ENCODE peak calls at places on chromosomes 5 and 9, in ten cellular contexts. G, H, P, Z, I, J, W, Q, X and S are unnamed samples.

GRCh38 chr5:38258319-38259061 is at the start of gene EGFLAM:
- DNase-seq in H (no peak), Z (no peak), X (peak), Q (peak), W (no peak), G (peak), P (no peak), J (peak), I (no peak), S (no peak)

GRCh38 chr9:113578877-113579269 is 115.3 kb downstream of the RGS3 start:
- DNase-seq in J (peak), I (peak), Z (peak), H (peak), W (peak), P (peak), X (no peak), G (peak), Q (no peak), S (peak)

GRCh38 chr5:93581738-93582414 is 857 bp upstream of the NR2F1-AS1 start:
- DNase-seq in W (no peak), I (no peak), G (peak), P (no peak), Z (no peak), X (no peak), H (no peak), Q (no peak), J (no peak), S (no peak)

GRCh38 chr9:69815313-69815712 is 5.3 kb upstream of the CFAP95 start:
- DNase-seq in H (no peak), Q (no peak), G (no peak), J (no peak), P (no peak), Z (no peak), W (no peak), I (no peak), X (no peak), S (no peak)

GRCh38 chr5:143679777-143680176 is 132.2 kb upstream of the HMHB1 start:
- DNase-seq in X (no peak), P (no peak), Z (no peak), Q (no peak), H (no peak), G (peak), J (no peak), W (no peak), I (no peak), S (no peak)

GRCh38 chr9:88852794-88853193 is 138.5 kb upstream of the S1PR3 start:
- DNase-seq in H (no peak), P (no peak), Z (no peak), X (no peak), W (no peak), I (no peak), J (no peak), Q (no peak), G (peak), S (no peak)

GRCh38 chr9:125066839-125067619 is 76.3 kb downstream of the SCAI start:
- DNase-seq in G (no peak), H (no peak), I (no peak), X (no peak), Z (no peak), W (no peak), P (no peak), Q (no peak), J (no peak), S (no peak)

GRCh38 chr9:134216449-134216951 is 52.1 kb upstream of the RNU6ATAC start:
- DNase-seq in W (peak), H (no peak), I (no peak), Z (no peak), P (no peak), X (no peak), G (no peak), Q (no peak), J (no peak), S (no peak)

GRCh38 chr5:122649080-122649479 is 125.8 kb upstream of the SNX2 start:
- DNase-seq in W (no peak), Z (no peak), J (no peak), G (peak), H (no peak), Q (no peak), I (no peak), P (no peak), X (no peak), S (no peak)

GRCh38 chr5:96177303-96177869 is 215.7 kb upstream of the ELL2 start:
- DNase-seq in P (no peak), I (no peak), W (no peak), Z (no peak), Q (no peak), J (no peak), X (no peak), G (peak), H (no peak), S (no peak)

GRCh38 chr5:44774279-44774880 is 34.4 kb upstream of the MRPS30 start:
- DNase-seq in I (no peak), J (no peak), Z (no peak), H (no peak), P (peak), X (no peak), W (no peak), Q (peak), G (no peak), S (peak)

GRCh38 chr5:72649449-72649848 is 142.2 kb upstream of the ZNF366 start:
- DNase-seq in Z (no peak), I (no peak), H (no peak), J (peak), G (peak), P (no peak), X (no peak), W (no peak), Q (no peak), S (no peak)

GRCh38 chr5:98593418-98593817 is 180.0 kb upstream of the RGMB start:
- DNase-seq in Q (no peak), G (no peak), W (no peak), J (no peak), I (no peak), X (no peak), Z (no peak), P (no peak), H (no peak), S (no peak)

GRCh38 chr5:149062371-149063016 is 368 bp downstream of the SH3TC2 start:
- DNase-seq in Z (peak), G (peak), J (no peak), H (no peak), P (no peak), X (no peak), I (no peak), W (no peak), Q (no peak), S (no peak)

GRCh38 chr9:4678679-4679267 is 596 bp upstream of the CDC37L1 start:
- DNase-seq in H (peak), G (peak), Q (no peak), Z (no peak), I (no peak), W (no peak), X (no peak), P (no peak), J (no peak), S (no peak)

GRCh38 chr5:71955718-71956117 is 151.6 kb upstream of the MAP1B start:
- DNase-seq in H (no peak), I (no peak), X (no peak), J (no peak), G (no peak), P (no peak), Q (no peak), Z (no peak), W (no peak), S (no peak)

GRCh38 chr9:89844535-89844934 is 239.7 kb downstream of the GADD45G start:
- DNase-seq in Q (no peak), Z (no peak), X (no peak), H (no peak), G (no peak), I (no peak), W (peak), P (no peak), J (no peak), S (no peak)

GRCh38 chr9:123669355-123669754 is 260.6 kb downstream of the DENND1A start:
- DNase-seq in H (no peak), G (no peak), W (no peak), J (no peak), Z (no peak), X (no peak), Q (no peak), P (no peak), I (no peak), S (no peak)

GRCh38 chr5:58887721-58888409 is 305.0 kb downstream of the RAB3C start:
- DNase-seq in W (no peak), J (no peak), P (no peak), H (no peak), G (no peak), I (peak), Z (no peak), X (no peak), Q (no peak), S (no peak)

GRCh38 chr5:94745786-94746730 is 127.6 kb downstream of the SLF1 start:
- DNase-seq in H (no peak), W (no peak), Z (no peak), I (no peak), J (no peak), P (no peak), Q (no peak), G (peak), X (no peak), S (no peak)

GRCh38 chr5:39624268-39624886 is 199.6 kb upstream of the DAB2 start:
- DNase-seq in H (no peak), G (peak), W (no peak), Q (no peak), Z (peak), X (no peak), I (no peak), J (no peak), P (no peak), S (no peak)

GRCh38 chr9:94928696-94929372 is 202.3 kb downstream of the AOPEP start:
- DNase-seq in J (no peak), Z (no peak), H (no peak), W (no peak), I (no peak), P (no peak), G (peak), X (no peak), Q (no peak), S (no peak)

GRCh38 chr5:95284512-95285405 is at the start of gene MCTP1:
- DNase-seq in I (no peak), J (no peak), X (peak), P (no peak), H (no peak), W (peak), Z (no peak), G (peak), Q (peak), S (no peak)

GRCh38 chr9:6441269-6441668 is 28.3 kb downstream of the UHRF2 start:
- DNase-seq in J (no peak), X (no peak), I (no peak), Q (no peak), H (no peak), P (no peak), G (no peak), W (no peak), Z (no peak), S (no peak)

GRCh38 chr5:175862131-175863012 is 9.0 kb upstream of the CPLX2 start:
- DNase-seq in Q (no peak), Z (no peak), X (no peak), P (no peak), I (no peak), H (no peak), G (no peak), J (no peak), W (no peak), S (no peak)